ENCODE peak calls at places on chromosomes 7 and 10, in six cellular contexts. E is SK-N-SH, O is HCT116, B is K562, Z is H1, J is HepG2. U is an unnamed sample.

GRCh38 chr7:86928308-86928707 is 131.1 kb downstream of the ELAPOR2 start:
- DNase-seq in E (no peak), O (no peak), B (no peak), J (no peak), Z (no peak), U (no peak)

GRCh38 chr7:105219771-105220160 is 169.0 kb downstream of the SRPK2 start:
- DNase-seq in B (no peak), Z (no peak), E (no peak), J (no peak), O (no peak), U (no peak)

GRCh38 chr7:108525327-108525984 is 479 bp downstream of the PNPLA8 start:
- DNase-seq in Z (no peak), O (peak), J (peak), E (peak), B (peak), U (peak)

GRCh38 chr7:81457858-81458522 is 311.9 kb downstream of the HGF start:
- DNase-seq in Z (no peak), J (no peak), E (no peak), O (peak), B (no peak), U (no peak)

GRCh38 chr7:100465702-100466311 is 1.7 kb upstream of the SPACDR start:
- DNase-seq in J (peak), E (peak), O (no peak), B (peak), Z (no peak), U (no peak)

GRCh38 chr7:3992841-3993240 is 689.3 kb upstream of the FOXK1 start:
- DNase-seq in J (no peak), O (no peak), B (no peak), E (no peak), Z (no peak), U (no peak)

GRCh38 chr7:2475678-2476015 is 551 bp downstream of the GRIFIN start:
- DNase-seq in B (no peak), O (no peak), Z (no peak), J (no peak), E (no peak), U (no peak)

GRCh38 chr10:122849900-122850605 is 4.4 kb upstream of the CUZD1 start:
- DNase-seq in Z (no peak), J (no peak), B (no peak), O (no peak), E (no peak), U (no peak)

GRCh38 chr7:143258830-143259229 is 4.4 kb upstream of the GSTK1 start:
- DNase-seq in O (no peak), Z (no peak), B (no peak), J (no peak), E (no peak), U (no peak)

GRCh38 chr7:101563933-101564777 is 64.9 kb downstream of the MYL10 start:
- DNase-seq in O (no peak), E (no peak), Z (no peak), B (no peak), J (no peak), U (no peak)

GRCh38 chr10:89275383-89275782 is 23.8 kb upstream of the LIPA start:
- DNase-seq in B (no peak), Z (no peak), J (no peak), O (no peak), E (no peak), U (peak)

GRCh38 chr7:42289473-42289872 is 52.5 kb upstream of the GLI3 start:
- DNase-seq in E (no peak), O (no peak), B (no peak), Z (no peak), J (no peak), U (no peak)

GRCh38 chr7:42278360-42278759 is 41.4 kb upstream of the GLI3 start:
- DNase-seq in J (no peak), Z (no peak), E (no peak), O (no peak), B (no peak), U (no peak)

GRCh38 chr7:42285383-42285824 is 48.4 kb upstream of the GLI3 start:
- DNase-seq in B (no peak), Z (no peak), J (no peak), O (no peak), E (no peak), U (no peak)

DNA sequence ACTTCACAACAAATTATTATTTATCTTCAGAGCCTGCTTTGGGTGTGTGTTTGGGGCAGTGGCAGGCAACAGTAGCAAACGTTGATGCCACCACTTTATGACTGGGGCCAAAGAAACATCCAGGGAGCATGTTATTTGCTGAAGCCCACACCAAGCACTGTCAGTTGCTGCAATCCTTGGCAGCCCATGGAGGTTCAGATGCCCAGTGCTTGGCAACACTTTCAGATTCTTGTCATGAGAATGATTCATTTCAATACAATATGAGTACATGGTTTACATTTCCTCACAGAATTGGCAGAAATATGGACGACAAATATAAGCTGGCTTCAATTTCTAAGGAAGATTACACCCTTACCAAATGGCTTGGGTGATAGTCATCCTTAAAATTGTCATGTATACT is 46.5 kb upstream of the GLI3 start:
- DNase-seq in O (no peak), B (no peak), E (no peak), Z (no peak), J (no peak), U (no peak)
- TF ChIP-seq JUND in O (no peak), B (no peak), E (no peak), Z (no peak), J (no peak), U (no peak)

GRCh38 chr7:130302649-130303048 is 9.7 kb downstream of the CPA4 start:
- DNase-seq in J (no peak), Z (no peak), O (no peak), B (no peak), E (no peak), U (no peak)
- TF ChIP-seq JUND in J (no peak), Z (no peak), O (no peak), B (no peak), E (no peak), U (no peak)

GRCh38 chr10:93548376-93549071 is 17.9 kb upstream of the FFAR4 start:
- DNase-seq in E (no peak), B (no peak), Z (no peak), J (no peak), O (no peak), U (peak)
- TF ChIP-seq JUND in E (peak), B (no peak), Z (no peak), J (no peak), O (no peak), U (no peak)

DNA sequence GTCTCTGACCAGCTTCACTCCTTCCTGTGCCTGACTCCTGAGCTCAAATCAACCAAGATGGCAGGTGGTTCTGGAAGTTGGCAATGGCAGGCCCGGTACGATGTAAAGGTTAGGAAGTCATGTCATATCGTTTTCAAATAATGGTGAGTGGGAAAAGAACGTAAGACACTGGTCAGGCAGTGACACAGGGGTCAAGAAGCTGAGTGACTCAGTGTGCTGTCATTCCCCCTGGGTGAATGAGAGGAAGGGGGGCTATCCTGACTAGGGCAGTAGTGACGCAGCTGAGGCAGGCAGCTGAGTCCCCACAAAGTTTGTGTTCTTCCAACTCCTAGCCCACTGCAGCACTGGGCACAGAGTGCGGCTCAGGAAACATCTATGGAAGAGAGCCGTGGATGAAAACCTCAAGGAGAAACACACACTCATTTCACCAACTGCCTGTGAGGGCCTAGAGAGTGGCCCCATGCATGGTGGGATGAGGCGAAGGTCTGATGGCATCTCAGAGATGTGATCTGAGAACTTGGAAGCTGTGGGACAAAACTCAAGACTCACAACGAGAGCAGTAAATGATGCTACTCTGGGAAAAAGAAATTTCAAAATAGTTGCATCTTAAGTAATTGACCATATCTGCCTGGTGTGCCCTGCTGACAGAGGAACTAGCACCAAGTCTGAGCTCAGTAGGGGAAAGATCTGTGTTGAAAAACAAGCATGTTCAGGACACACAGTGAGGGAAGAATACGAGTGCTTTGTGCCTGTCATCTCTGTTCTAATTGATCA is 23.2 kb downstream of the CREB3L2 start:
- DNase-seq in O (peak), B (peak), J (no peak), E (no peak), Z (no peak), U (no peak)
- TF ChIP-seq JUND in O (peak), B (peak), J (no peak), E (peak), Z (no peak), U (no peak)

DNA sequence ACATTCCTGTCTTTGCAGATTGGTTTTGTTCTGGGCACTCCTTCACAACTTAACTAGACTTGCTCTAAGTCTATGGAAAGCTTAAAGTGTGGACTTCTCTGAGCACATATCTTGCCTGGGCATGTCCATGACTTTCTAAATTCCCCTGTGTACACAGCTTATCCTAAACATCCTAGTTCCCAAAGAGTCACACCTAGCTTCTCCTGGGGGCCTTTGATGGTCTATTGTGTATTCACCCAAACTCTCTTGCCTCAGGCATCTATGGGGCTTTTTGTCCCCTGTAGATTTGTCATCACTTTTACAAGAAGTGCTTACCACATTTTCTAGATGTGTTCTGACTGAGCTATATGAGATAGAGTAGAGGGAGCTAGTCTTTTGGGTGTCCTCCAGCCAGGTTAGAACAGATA is 12.2 kb upstream of the ZNF488 start:
- DNase-seq in E (no peak), Z (no peak), B (no peak), J (peak), O (no peak), U (no peak)
- TF ChIP-seq JUND in E (no peak), Z (no peak), B (no peak), J (no peak), O (no peak), U (no peak)

U was measured in T47D.